ENCODE peak calls at places on chromosomes 7 and 10, in six cellular contexts. M, J, R, H, Z and G are unnamed samples. For H3K4me1, the result is how much of the 10 kb centered on the place peaks cover.

GRCh38 chr7:24980695-24981543 is 941 bp upstream of the OSBPL3 start:
- DNase-seq in H (peak), J (peak), Z (peak), R (no peak), M (peak), G (no peak)

GRCh38 chr7:43758861-43759683 is 592 bp downstream of the BLVRA start:
- DNase-seq in M (peak), R (no peak), J (no peak), Z (no peak), H (peak), G (no peak)

GRCh38 chr7:157238087-157238486 is 98.7 kb upstream of the DNAJB6 start:
- DNase-seq in J (no peak), M (peak), R (no peak), H (no peak), Z (no peak), G (no peak)

GRCh38 chr7:10939911-10940747 is 33.5 kb upstream of the PHF14 start:
- DNase-seq in Z (peak), J (peak), R (peak), M (peak), H (peak), G (peak)

GRCh38 chr7:157771-158251 is 34.6 kb upstream of the FAM20C start:
- DNase-seq in M (no peak), R (no peak), Z (no peak), H (no peak), J (no peak), G (no peak)

GRCh38 chr7:7909376-7909775 is 59.2 kb upstream of the GLCCI1 start:
- DNase-seq in J (no peak), H (no peak), R (no peak), Z (no peak), M (no peak), G (no peak)

GRCh38 chr7:17408245-17408903 is 109.9 kb downstream of the AHR start:
- DNase-seq in Z (peak), M (no peak), R (peak), J (peak), H (peak), G (peak)

GRCh38 chr7:102080003-102080361 is 206.7 kb upstream of the SH2B2 start:
- DNase-seq in H (no peak), Z (no peak), M (no peak), R (no peak), J (no peak), G (no peak)

GRCh38 chr7:47739301-47739870 is 157.5 kb upstream of the TNS3 start:
- DNase-seq in J (no peak), M (no peak), H (no peak), Z (no peak), R (no peak), G (no peak)

GRCh38 chr10:90930971-90931841 is 10.3 kb upstream of the ANKRD1 start:
- DNase-seq in Z (no peak), R (peak), M (peak), J (no peak), H (peak), G (no peak)

GRCh38 chr10:26890956-26891355 is 30.2 kb upstream of the ABI1 start:
- DNase-seq in M (no peak), R (peak), Z (peak), J (peak), H (peak), G (no peak)

GRCh38 chr7:155963356-155963755 is 151.1 kb upstream of the SHH start:
- DNase-seq in Z (no peak), M (no peak), R (no peak), J (no peak), H (no peak), G (no peak)

GRCh38 chr7:3688061-3688460 is 387.0 kb downstream of the SDK1 start:
- DNase-seq in R (no peak), Z (no peak), J (no peak), M (no peak), H (no peak), G (no peak)

GRCh38 chr7:3678411-3678810 is 377.4 kb downstream of the SDK1 start:
- DNase-seq in Z (no peak), H (no peak), M (no peak), R (no peak), J (no peak), G (no peak)

GRCh38 chr7:3683886-3684539 is 383.0 kb downstream of the SDK1 start:
- DNase-seq in H (peak), M (no peak), R (peak), J (no peak), Z (no peak), G (no peak)

DNA sequence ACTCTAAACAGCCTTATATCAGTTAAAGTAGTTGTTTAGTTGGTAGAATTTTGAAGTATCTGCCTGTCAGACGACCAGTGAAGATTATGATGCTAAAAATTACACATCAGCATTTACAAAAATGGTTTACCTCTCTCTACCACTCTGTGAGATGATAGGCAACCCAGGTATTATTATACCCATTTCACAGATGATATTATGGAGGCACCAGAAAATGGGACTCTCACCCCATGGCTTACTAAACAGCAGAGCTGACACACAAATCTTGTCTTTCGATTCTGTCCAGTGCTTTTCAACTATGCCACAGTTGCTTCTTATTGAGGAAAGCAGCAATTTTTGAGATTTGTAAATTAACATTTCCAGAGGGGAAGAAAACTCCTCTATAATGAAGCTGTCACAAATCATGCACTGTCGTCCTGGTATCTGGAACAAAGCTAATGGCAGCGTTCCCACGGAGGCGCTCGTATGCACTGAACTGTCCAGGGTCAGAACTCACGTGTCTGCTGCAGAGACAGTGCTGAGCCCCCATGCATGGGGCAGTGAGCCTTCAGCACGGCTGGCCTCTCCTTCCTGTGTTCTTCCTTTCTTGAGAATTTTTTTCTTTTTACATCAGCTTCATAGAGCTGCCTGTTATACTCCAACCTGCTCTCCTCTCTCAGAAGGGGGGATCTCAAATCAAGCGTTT is 381.1 kb downstream of the SDK1 start:
- DNase-seq in R (peak), M (no peak), Z (no peak), H (no peak), J (no peak), G (no peak)
- TF ChIP-seq CTCF in R (no peak), M (no peak), Z (no peak), H (no peak), J (no peak), G (no peak)

DNA sequence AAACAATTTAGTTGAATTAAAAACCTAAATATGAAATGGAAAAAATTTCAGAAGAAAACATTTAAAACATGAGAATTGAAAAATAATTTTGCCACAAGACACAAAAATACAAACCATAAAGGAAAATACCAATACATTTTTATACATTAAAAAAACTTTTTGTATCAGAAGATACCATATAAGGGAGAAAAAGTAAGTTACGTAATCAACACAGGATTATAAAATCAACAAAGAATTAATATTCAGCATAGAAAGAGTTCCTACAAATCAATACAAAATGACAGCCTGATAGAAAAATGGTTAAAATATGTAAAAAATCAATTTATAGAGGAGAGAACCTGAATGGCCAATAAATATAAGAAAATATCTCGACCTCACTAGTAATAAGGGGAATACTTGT is 16.6 kb upstream of the SAMD9L start:
- DNase-seq in Z (no peak), R (no peak), M (no peak), J (no peak), H (no peak), G (no peak)
- H3K4me1 ChIP-seq in Z (under half), R (under half), M (under half), J (under half), H (under half), G (under half)

DNA sequence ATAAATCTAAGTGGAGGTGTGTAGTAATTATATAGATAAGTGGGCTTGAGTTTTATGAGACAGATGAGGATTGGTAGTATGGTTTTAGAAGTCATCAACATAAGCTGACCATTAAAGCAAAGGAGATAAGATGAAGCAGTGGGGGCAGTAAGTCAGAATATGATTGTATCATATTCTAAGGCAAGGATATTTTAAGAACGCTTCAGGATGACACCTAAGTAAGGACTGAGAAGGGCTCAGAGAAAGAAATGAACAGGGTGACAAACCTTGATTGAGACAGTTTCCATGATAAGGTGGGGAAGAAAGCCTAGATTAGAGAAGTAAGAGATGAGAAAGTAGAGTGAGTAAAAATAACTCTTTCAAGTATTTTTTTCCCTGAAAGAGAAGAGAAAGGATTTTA is 567.2 kb downstream of the ATRNL1 start:
- DNase-seq in H (no peak), R (no peak), J (no peak), M (no peak), Z (no peak), G (no peak)
- TF ChIP-seq CTCF in H (no peak), R (no peak), J (no peak), M (no peak), Z (no peak), G (no peak)

DNA sequence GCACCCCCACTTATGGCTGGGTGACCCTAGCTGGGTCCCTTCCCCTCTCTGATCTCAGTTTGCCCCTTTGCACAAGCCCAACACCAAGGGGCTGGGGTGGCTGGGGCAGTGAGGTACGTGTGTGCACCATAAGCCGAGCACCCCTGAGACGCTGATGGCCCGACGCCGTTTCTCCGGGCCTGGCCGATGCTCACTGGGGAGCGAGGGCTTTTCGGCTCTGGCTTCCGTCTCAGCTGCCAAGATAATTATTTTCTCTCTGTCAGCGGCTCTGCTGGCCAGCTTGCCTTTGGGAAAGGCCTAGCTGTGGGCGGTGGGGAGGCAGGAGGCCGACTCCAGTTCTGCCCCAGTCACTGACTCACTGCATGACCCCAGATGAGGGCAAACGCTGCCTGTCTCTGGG is 91.0 kb downstream of the ZMIZ1 start:
- DNase-seq in H (no peak), M (peak), Z (no peak), J (no peak), R (no peak), G (peak)
- H3K4me1 ChIP-seq in H (half or more), M (half or more), Z (under half), J (under half), R (half or more), G (half or more)

GRCh38 chr10:120824864-120825263 is 26.3 kb upstream of the WDR11 start:
- DNase-seq in Z (peak), J (peak), M (no peak), R (peak), H (peak), G (no peak)
- TF ChIP-seq CTCF in Z (no peak), J (peak), M (no peak), R (peak), H (peak), G (no peak)

DNA sequence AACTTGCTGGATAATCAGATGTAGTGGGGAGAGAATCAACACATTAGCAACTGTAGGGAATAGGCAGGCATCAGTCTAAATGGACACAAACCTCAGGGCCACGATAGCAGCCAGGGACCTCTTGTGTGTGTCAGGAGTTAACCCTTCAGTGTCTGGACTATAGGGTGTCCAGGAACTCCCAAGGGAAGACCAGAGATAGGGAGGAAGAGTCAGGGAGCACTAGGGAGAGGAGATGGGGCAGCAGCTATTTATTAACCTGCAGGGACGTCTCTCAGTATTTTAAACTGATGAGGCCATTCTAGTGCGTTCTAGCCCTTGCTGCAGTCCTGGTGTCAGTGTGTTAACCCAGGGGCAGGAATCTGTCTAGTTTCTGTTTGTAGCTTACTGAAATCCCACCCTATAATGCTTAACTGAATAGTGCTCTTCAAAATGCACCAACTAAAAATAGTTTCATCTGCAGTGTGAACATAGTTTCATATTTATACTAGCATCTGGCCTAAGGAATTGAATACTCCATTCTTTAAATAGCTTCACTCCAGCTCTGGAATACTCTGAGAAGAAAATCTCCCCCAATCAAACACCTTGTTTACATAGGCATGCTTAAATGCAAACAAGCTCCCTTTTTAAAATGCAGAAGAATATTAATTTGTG is 62.7 kb downstream of the ARID5B start:
- DNase-seq in J (no peak), Z (no peak), H (no peak), R (peak), M (no peak), G (no peak)
- H3K4me1 ChIP-seq in J (under half), Z (under half), H (half or more), R (half or more), M (under half), G (under half)

GRCh38 chr10:102230861-102231356 is 4.8 kb downstream of the ELOVL3 start:
- DNase-seq in J (no peak), H (peak), Z (peak), M (peak), R (no peak), G (no peak)
- TF ChIP-seq CTCF in J (peak), H (peak), Z (no peak), M (no peak), R (peak), G (peak)